ENCODE peak calls at places on chromosomes 3 and 15, in four cellular contexts. C, P, I and Y are unnamed samples.

GRCh38 chr3:99330281-99330680 is 308.1 kb upstream of the COL8A1 start:
- DNase-seq in I (no peak), P (no peak), C (no peak), Y (no peak)

GRCh38 chr3:184366619-184367321 is 5.3 kb downstream of the POLR2H start:
- DNase-seq in I (no peak), P (no peak), C (no peak), Y (no peak)

GRCh38 chr15:70466305-70466704 is 297.1 kb downstream of the UACA start:
- DNase-seq in P (no peak), I (no peak), C (no peak), Y (no peak)

GRCh38 chr3:40996382-40996781 is 202.9 kb upstream of the CTNNB1 start:
- DNase-seq in P (no peak), C (peak), I (no peak), Y (no peak)

GRCh38 chr3:66581261-66581660 is 80.4 kb upstream of the LRIG1 start:
- DNase-seq in I (no peak), C (no peak), P (no peak), Y (no peak)

GRCh38 chr3:65168547-65168946 is 480.7 kb upstream of the ADAMTS9 start:
- DNase-seq in P (no peak), C (no peak), I (no peak), Y (no peak)

GRCh38 chr15:89880727-89881126 is 13.1 kb downstream of the AP3S2 start:
- DNase-seq in P (no peak), I (no peak), C (no peak), Y (no peak)

GRCh38 chr3:49661281-49661680 is 12.9 kb upstream of the APEH start:
- DNase-seq in C (no peak), P (no peak), I (no peak), Y (no peak)

GRCh38 chr15:74626752-74627692 is 11.4 kb downstream of the CLK3 start:
- DNase-seq in C (no peak), P (no peak), I (no peak), Y (no peak)

GRCh38 chr3:9878700-9879099 is 1.4 kb downstream of the CIDEC start:
- DNase-seq in I (no peak), C (no peak), P (peak), Y (no peak)

GRCh38 chr3:14218355-14218754 is 39.7 kb downstream of the LSM3 start:
- DNase-seq in I (no peak), P (no peak), C (no peak), Y (no peak)

GRCh38 chr3:37726445-37727000 is 135.2 kb upstream of the CTDSPL start:
- DNase-seq in C (no peak), P (no peak), I (peak), Y (no peak)

GRCh38 chr3:113825090-113825489 is 13.5 kb upstream of the GRAMD1C start:
- DNase-seq in P (no peak), C (peak), I (no peak), Y (peak)

GRCh38 chr3:36688815-36689214 is 75.5 kb downstream of the DCLK3 start:
- DNase-seq in I (no peak), P (no peak), C (no peak), Y (no peak)

GRCh38 chr15:75945953-75946352 is 42.3 kb downstream of the FBXO22 start:
- DNase-seq in I (no peak), P (no peak), C (no peak), Y (no peak)

GRCh38 chr3:141682007-141682406 is 56.1 kb upstream of the RNF7 start:
- DNase-seq in P (no peak), C (no peak), I (no peak), Y (no peak)

GRCh38 chr3:17176757-17177156 is 292.0 kb downstream of the PLCL2 start:
- DNase-seq in P (no peak), I (no peak), C (peak), Y (no peak)

GRCh38 chr3:6392123-6392522 is 468.8 kb upstream of the GRM7 start:
- DNase-seq in P (no peak), C (no peak), I (no peak), Y (no peak)

GRCh38 chr3:13677272-13677671 is 128.3 kb downstream of the FBLN2 start:
- DNase-seq in C (no peak), P (no peak), I (no peak), Y (no peak)

GRCh38 chr3:54028372-54028771 is 94.0 kb upstream of the CACNA2D3 start:
- DNase-seq in C (no peak), P (no peak), I (no peak), Y (no peak)

GRCh38 chr15:60840703-60841411 is 361.9 kb upstream of the ICE2 start:
- DNase-seq in I (peak), C (no peak), P (no peak), Y (no peak)

GRCh38 chr3:149479621-149480325 is 5.3 kb downstream of the TM4SF4 start:
- DNase-seq in I (no peak), C (peak), P (no peak), Y (no peak)

GRCh38 chr3:17025594-17026139 is 140.9 kb downstream of the PLCL2 start:
- DNase-seq in I (no peak), C (no peak), P (no peak), Y (no peak)

GRCh38 chr3:111723293-111723963 is 128.3 kb upstream of the ZBED2 start:
- DNase-seq in I (no peak), P (no peak), C (no peak), Y (no peak)

GRCh38 chr15:66578286-66578875 is 12.6 kb upstream of the LCTL start:
- DNase-seq in C (no peak), I (no peak), P (no peak), Y (no peak)

GRCh38 chr15:74270854-74271520 is 34.9 kb downstream of the CCDC33 start:
- DNase-seq in I (no peak), C (peak), P (no peak), Y (no peak)

GRCh38 chr3:39814007-39814406 is 4.6 kb downstream of the MYRIP start:
- DNase-seq in I (no peak), C (no peak), P (peak), Y (no peak)

GRCh38 chr15:25437751-25438600 is 848 bp downstream of the UBE3A start:
- DNase-seq in P (peak), I (peak), C (peak), Y (peak)

GRCh38 chr3:27659279-27660021 is 62.7 kb downstream of the EOMES start:
- DNase-seq in P (peak), I (peak), C (peak), Y (peak)

GRCh38 chr3:32340639-32341365 is 50.9 kb upstream of the CMTM7 start:
- DNase-seq in I (no peak), P (no peak), C (no peak), Y (no peak)

GRCh38 chr15:89469331-89470107 is 26.9 kb downstream of the RHCG start:
- DNase-seq in C (peak), P (no peak), I (no peak), Y (no peak)

GRCh38 chr3:40745381-40746106 is 220.8 kb downstream of the ZNF621 start:
- DNase-seq in C (no peak), P (no peak), I (no peak), Y (no peak)

GRCh38 chr3:124886168-124887051 is 755 bp downstream of the ITGB5 start:
- DNase-seq in I (peak), C (peak), P (peak), Y (peak)

GRCh38 chr3:158668506-158668905 is 3.9 kb downstream of the LXN start:
- DNase-seq in C (no peak), I (no peak), P (no peak), Y (no peak)

DNA sequence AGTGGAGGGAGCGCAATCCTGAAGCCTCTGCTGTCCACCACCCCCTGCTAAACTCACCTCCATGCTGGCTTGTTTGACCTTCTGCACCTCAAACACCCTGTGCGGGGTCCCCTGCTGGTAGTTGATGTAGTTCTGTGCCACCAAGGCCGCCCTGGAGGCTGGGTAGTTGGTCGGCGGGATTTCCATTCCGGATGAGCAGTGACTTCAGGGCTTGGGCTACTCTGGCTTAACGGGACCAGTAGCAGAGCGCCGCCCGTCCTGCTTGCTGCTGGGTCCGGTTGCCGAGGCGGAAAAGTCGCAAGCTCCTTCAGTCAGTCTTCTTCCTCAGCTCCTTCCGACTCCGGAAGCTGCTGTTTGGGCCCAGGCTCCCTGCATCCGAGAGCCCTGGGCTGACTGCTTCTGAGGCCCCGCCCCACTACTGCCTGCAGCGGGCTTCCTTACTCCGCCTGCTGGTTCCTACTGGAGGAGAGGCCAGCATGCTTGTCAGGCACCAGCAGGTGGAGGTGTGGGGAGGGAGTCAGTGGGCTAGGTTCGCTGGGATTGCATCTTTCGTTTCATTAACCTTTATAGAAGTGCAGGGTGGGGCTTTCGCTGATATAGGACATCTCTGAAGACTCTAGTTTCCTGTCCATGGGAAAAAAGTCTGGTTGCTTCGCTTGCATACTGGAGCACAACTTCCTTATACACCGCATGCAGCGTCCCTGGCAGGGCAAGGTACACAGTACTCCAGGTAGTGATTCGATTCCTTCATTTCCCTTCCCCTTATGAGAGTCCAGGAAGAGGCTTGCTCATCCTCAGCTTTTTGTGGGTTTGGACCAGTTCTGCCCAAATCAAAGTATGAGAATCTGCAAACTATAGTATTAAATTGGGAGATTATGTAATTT is at the start of gene LXN:
- DNase-seq in I (peak), P (peak), C (peak), Y (peak)
- TF ChIP-seq POLR2AphosphoS5 in I (peak), P (peak), C (peak), Y (peak)

DNA sequence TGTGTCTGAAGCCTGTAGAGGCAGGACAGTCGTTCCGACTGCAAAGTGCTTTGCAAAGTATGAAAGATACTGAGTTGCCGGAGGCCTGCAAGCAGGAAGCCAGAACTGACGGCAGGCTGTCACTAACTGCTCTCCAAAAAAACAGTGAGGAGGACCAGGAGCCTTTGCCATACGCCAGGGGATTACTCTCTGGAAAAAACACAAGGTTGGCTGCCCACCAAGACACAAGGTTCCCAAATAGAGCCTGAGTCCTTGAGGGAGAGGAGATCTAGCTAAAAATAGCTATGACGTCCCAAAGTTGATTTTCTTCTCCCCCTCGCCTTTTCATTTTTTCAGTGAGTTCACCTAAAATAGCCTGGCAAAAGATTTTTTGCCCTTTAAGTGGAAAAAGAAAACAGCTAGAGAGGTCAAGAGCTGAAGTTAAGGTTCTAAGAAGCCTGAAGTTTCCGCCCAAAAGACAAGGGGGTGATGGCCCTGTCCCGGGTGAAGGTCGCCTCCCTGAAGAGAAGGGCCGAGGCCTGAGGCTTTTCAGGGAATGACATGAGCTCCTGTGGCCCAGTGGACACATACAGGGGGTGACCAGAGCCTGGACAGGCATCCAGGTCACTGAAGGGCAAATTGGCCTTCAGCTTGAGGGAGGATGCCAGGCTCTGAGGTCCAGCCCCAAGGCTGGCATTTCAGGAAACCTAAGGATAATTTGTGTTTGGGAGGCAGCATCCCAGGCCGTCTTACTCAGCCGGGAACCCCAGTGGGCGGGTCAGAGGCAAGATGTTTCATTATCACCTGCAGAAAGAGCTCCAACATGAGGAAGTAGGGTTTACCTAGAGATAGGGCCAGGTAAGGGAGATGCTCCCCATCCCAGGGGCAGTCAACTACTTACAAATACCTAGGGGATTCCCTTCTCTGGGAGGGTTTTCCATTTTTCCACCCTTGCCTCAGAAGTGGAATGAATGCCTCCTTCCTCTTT is 44.9 kb upstream of the DGKG start:
- DNase-seq in I (no peak), P (no peak), C (no peak), Y (no peak)
- TF ChIP-seq POLR2AphosphoS5 in I (no peak), P (no peak), C (no peak), Y (no peak)

DNA sequence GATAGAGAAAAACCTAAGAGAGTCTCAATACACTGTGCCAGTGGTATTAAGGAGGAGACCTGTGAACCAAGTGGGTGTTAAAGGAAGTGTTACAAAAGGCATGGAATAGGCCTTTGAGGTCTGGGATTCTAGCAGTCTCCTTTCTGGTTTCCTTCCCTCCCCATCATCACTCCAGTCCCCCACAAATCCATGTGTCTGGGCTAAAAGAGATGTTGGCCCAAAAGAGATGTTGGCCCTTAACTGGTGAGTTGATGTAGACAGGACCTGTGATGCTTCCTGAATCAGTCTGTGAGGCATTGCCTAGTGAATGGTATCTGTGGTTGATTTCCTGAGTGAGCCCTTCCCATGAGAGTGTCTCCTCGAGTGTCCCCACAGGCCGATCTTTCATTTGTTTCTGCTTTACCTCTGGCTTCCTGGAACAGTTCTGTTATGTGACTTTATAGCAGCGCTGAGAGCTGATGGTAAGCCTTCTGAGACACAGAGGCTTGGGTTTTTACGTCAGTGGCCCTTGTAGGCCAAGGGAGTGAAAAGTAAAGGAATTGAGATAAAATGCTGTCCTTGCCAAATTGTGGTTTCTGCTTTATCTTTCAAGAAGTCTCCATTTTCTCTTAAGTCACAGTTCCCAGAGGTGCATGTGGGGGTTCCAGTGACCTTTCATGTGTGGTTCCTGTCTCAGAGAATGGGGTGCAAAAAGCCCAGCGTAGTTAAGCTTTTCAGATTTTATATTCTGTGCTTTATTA is 87.8 kb downstream of the KLHL25 start:
- DNase-seq in P (no peak), I (peak), C (no peak), Y (no peak)
- TF ChIP-seq POLR2AphosphoS5 in P (peak), I (peak), C (no peak), Y (peak)

GRCh38 chr3:188832961-188833615 is 338.7 kb upstream of the TPRG1 start:
- DNase-seq in C (peak), I (no peak), P (no peak), Y (no peak)
- TF ChIP-seq POLR2AphosphoS5 in C (no peak), I (no peak), P (no peak), Y (no peak)

GRCh38 chr15:78291698-78292097 is 7.7 kb downstream of the SKIC8 start:
- DNase-seq in C (no peak), P (peak), I (no peak), Y (no peak)
- TF ChIP-seq POLR2AphosphoS5 in C (no peak), P (peak), I (no peak), Y (no peak)